ENCODE peak calls at places on chromosomes 1 and 21, in nine cellular contexts. F is HFF-Myc, A is transverse colon, H is PC-9, W is DND-41, Q is LNCaP clone FGC, N is kidney, M is pancreas, E is mucosa of descending colon. X is an unnamed sample.
A peak's percentile ranks its signal among the peaks of the same experiment; 100 is the strongest.

GRCh38 chr21:43355925-43356289 is 71.0 kb downstream of the SIK1 start:
- DNase-seq in H (no peak), N (no peak), Q (no peak), W (no peak), M (no peak), F (no peak), E (no peak), A (no peak), X (no peak)

GRCh38 chr1:67735806-67736627 is 51.0 kb downstream of the GADD45A start:
- DNase-seq in Q (no peak), H (peak; percentile 71), F (peak; percentile 87), M (peak; percentile 30), N (peak; percentile 93), A (peak; percentile 78), E (peak; percentile 80), W (peak; percentile 81), X (peak; percentile 72)

GRCh38 chr1:87392241-87393192 is 63.8 kb downstream of the LMO4 start:
- DNase-seq in F (no peak), Q (peak; percentile 22), W (no peak), N (no peak), A (no peak), H (peak; percentile 91), E (peak; percentile 12), M (no peak), X (no peak)

GRCh38 chr1:200379431-200379755 is 30.4 kb downstream of the ZNF281 start:
- DNase-seq in A (no peak), W (no peak), M (no peak), E (no peak), H (peak; percentile 77), N (no peak), F (peak; percentile 84), Q (no peak), X (no peak)

GRCh38 chr1:157878059-157878458 is 36.5 kb upstream of the CD5L start:
- DNase-seq in E (peak; percentile 32), Q (peak; percentile 19), W (peak; percentile 6), H (no peak), F (peak; percentile 10), A (no peak), N (no peak), M (no peak), X (no peak)

GRCh38 chr1:216750031-216750627 is 26.9 kb upstream of the ESRRG start:
- DNase-seq in F (peak; percentile 15), H (no peak), E (peak; percentile 43), Q (no peak), W (no peak), M (peak; percentile 3), A (no peak), N (no peak), X (no peak)

GRCh38 chr1:81111818-81112217 is 688.9 kb upstream of the ADGRL2 start:
- DNase-seq in H (no peak), A (no peak), E (no peak), Q (no peak), M (no peak), W (no peak), N (no peak), F (no peak), X (no peak)

GRCh38 chr1:178651742-178652141 is 73.3 kb upstream of the RALGPS2 start:
- DNase-seq in F (no peak), E (peak; percentile 20), H (no peak), M (no peak), A (no peak), N (no peak), Q (no peak), W (no peak), X (no peak)

GRCh38 chr1:210250665-210250997 is 18.0 kb downstream of the SERTAD4 start:
- DNase-seq in F (no peak), H (no peak), M (no peak), W (no peak), E (peak; percentile 48), N (no peak), A (peak; percentile 33), Q (no peak), X (no peak)

GRCh38 chr1:1331068-1331965 is at the start of gene TAS1R3:
- DNase-seq in E (peak; percentile 36), A (peak; percentile 74), Q (no peak), F (no peak), H (peak; percentile 69), N (no peak), W (no peak), M (no peak), X (no peak)

GRCh38 chr1:68470388-68470970 is 20.7 kb upstream of the RPE65 start:
- DNase-seq in N (no peak), W (no peak), A (no peak), Q (no peak), M (no peak), E (peak; percentile 25), H (no peak), F (no peak), X (no peak)

GRCh38 chr1:156346636-156347035 is 8.3 kb downstream of the TSACC start:
- DNase-seq in H (no peak), M (no peak), E (no peak), F (peak; percentile 57), W (no peak), Q (no peak), N (no peak), A (no peak), X (no peak)

GRCh38 chr1:202952818-202953217 is 5.3 kb downstream of the ADIPOR1 start:
- DNase-seq in A (peak; percentile 38), N (no peak), W (no peak), F (no peak), Q (no peak), H (no peak), E (peak; percentile 49), M (no peak), X (no peak)

GRCh38 chr1:24875976-24876609 is 54.0 kb downstream of the RUNX3 start:
- DNase-seq in H (no peak), N (no peak), E (no peak), M (no peak), F (no peak), W (no peak), A (no peak), Q (no peak), X (peak; percentile 15)

GRCh38 chr1:55233149-55233777 is 18.1 kb upstream of the USP24 start:
- DNase-seq in A (no peak), H (peak; percentile 46), F (no peak), Q (no peak), M (no peak), E (no peak), N (no peak), W (no peak), X (no peak)

DNA sequence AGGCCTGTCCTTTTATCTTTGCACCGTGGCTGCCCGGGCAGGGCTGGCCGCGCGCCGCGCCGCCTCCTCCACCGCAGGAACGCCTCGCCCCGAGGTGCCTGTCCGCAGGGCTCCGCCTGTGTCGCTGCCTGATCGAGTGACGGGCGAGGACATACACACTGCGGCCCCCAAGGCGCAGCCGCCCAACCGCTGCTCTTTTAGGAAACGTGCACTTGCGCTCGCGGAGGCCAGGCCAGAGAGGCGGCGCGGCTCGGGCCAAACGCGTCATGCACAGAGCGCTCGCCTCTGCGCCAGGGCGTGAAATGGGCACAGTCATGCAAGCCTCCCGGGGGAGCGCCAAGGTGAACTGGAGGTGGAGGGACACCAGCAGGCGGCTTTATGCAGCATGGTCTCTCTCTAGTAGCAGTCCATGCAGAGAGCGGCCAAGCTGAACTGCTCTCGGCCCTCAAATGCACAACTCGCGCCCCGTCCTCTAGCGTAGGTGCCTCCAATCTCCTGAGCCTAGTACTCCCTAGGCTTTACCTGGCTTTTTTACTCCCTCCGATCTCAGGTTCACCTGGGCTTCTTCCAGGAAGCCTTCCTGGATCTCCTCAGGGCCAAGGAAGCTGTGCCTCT is 12.9 kb downstream of the TRABD2B start:
- DNase-seq in N (no peak), Q (no peak), E (no peak), W (no peak), A (no peak), M (no peak), F (no peak), H (no peak), X (no peak)
- H3K4me3 ChIP-seq in N (peak overlapping the region; percentile 22), Q (no peak overlapping the region), E (no peak overlapping the region), W (no peak overlapping the region), A (no peak overlapping the region), M (no peak overlapping the region), F (no peak overlapping the region), H (no peak overlapping the region), X (no peak overlapping the region)

GRCh38 chr1:56548566-56548965 is 30.8 kb downstream of the PLPP3 start:
- DNase-seq in Q (no peak), E (no peak), N (no peak), F (no peak), W (no peak), H (peak; percentile 46), M (no peak), A (no peak), X (no peak)
- H3K4me3 ChIP-seq in Q (no peak overlapping the region), E (no peak overlapping the region), N (no peak overlapping the region), F (no peak overlapping the region), W (no peak overlapping the region), H (no peak overlapping the region), M (no peak overlapping the region), A (no peak overlapping the region), X (no peak overlapping the region)

GRCh38 chr1:17874231-17874630 is 119.1 kb downstream of the ACTL8 start:
- DNase-seq in Q (no peak), A (no peak), N (no peak), M (no peak), E (no peak), F (peak; percentile 63), H (peak; percentile 63), W (no peak), X (peak; percentile 42)

GRCh38 chr1:17875171-17875881 is 120.2 kb downstream of the ACTL8 start:
- DNase-seq in M (no peak), N (peak; percentile 27), W (no peak), E (no peak), F (no peak), H (no peak), Q (no peak), A (no peak), X (peak; percentile 27)

GRCh38 chr1:17873007-17873675 is 118.0 kb downstream of the ACTL8 start:
- DNase-seq in F (no peak), A (no peak), N (peak; percentile 51), H (no peak), Q (no peak), W (no peak), E (no peak), M (no peak), X (peak; percentile 11)

GRCh38 chr1:17875882-17876280 is 120.7 kb downstream of the ACTL8 start:
- DNase-seq in H (no peak), F (no peak), E (no peak), W (no peak), M (no peak), A (no peak), Q (no peak), N (peak; percentile 22), X (peak; percentile 16)

DNA sequence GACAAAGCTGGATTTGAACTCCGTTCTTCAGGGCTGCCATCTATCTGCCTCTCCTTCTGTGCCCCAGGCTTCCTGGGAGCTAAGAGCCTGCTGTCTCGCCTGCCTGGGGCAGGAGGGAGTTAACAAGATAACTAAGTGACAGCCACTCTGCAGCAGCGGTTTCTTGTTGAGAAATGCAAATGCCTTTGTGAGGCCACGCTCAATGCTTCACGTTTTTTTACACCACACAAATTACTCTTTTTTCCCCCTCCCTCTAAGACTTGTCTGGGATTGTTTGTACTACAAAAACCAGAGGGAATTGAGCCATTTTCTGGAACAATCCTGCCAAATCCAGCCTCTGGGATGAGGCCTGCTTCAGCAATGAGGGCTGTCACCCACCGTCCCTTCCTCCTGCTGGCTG is 119.5 kb downstream of the ACTL8 start:
- DNase-seq in Q (no peak), M (no peak), E (no peak), A (no peak), N (peak; percentile 65), F (no peak), W (no peak), H (no peak), X (peak; percentile 60)
- H3K4me3 ChIP-seq in Q (no peak overlapping the region), M (no peak overlapping the region), E (no peak overlapping the region), A (no peak overlapping the region), N (no peak overlapping the region), F (no peak overlapping the region), W (no peak overlapping the region), H (no peak overlapping the region), X (no peak overlapping the region)

GRCh38 chr21:45981641-45982255 is at the start of gene COL6A1:
- DNase-seq in Q (no peak), H (no peak), W (no peak), M (peak; percentile 55), F (no peak), N (peak; percentile 93), A (peak; percentile 64), E (peak; percentile 63), X (peak; percentile 65)
- H3K4me3 ChIP-seq in Q (peak within 1 kb of the TSS; percentile 72), H (peak within 1 kb of the TSS; percentile 79), W (peak within 1 kb of the TSS; percentile 51), M (peak within 1 kb of the TSS; percentile 74), F (peak within 1 kb of the TSS; percentile 98), N (peak within 1 kb of the TSS; percentile 80), A (peak within 1 kb of the TSS; percentile 52), E (peak within 1 kb of the TSS; percentile 22), X (peak within 1 kb of the TSS; percentile 40)